ENCODE peak calls at places on chromosomes 6 and 20, in four cellular contexts. Y is aorta, B is endothelial cell of umbilical vein, V is breast epithelium. G is an unnamed sample.

GRCh38 chr6:41523957-41524633 is 22.1 kb upstream of the FOXP4 start:
- DNase-seq in Y (no peak), B (no peak), V (no peak), G (peak)

GRCh38 chr6:162379762-162380409 is 347.7 kb downstream of the PRKN start:
- DNase-seq in Y (no peak), B (no peak), V (no peak), G (no peak)

GRCh38 chr6:14796974-14797762 is 448.7 kb upstream of the JARID2 start:
- DNase-seq in Y (no peak), B (no peak), V (no peak), G (no peak)

GRCh38 chr20:45510242-45510862 is 5.1 kb downstream of the SPINT3 start:
- DNase-seq in Y (no peak), B (no peak), V (no peak), G (no peak)

GRCh38 chr6:27205375-27206278 is 41.9 kb upstream of the PRSS16 start:
- DNase-seq in Y (no peak), B (no peak), V (no peak), G (no peak)

GRCh38 chr20:38432292-38432691 is 2.8 kb downstream of the SNHG17 start:
- DNase-seq in Y (no peak), B (no peak), V (no peak), G (no peak)

GRCh38 chr6:27839303-27840081 is 72.7 kb downstream of the OR2B2 start:
- DNase-seq in Y (peak), B (peak), V (no peak), G (no peak)

GRCh38 chr6:46891396-46891795 is 30.3 kb downstream of the ADGRF5 start:
- DNase-seq in Y (no peak), B (no peak), V (no peak), G (no peak)

GRCh38 chr20:51244496-51244895 is 221.6 kb upstream of the KCNG1 start:
- DNase-seq in Y (no peak), B (no peak), V (no peak), G (no peak)

GRCh38 chr20:15039088-15039762 is 701.8 kb upstream of the FLRT3 start:
- DNase-seq in Y (no peak), B (no peak), V (no peak), G (no peak)

GRCh38 chr6:31897612-31898199 is at the start of gene EHMT2:
- DNase-seq in Y (peak), B (peak), V (peak), G (peak)

GRCh38 chr20:56764671-56765070 is 135.6 kb downstream of the TFAP2C start:
- DNase-seq in Y (no peak), B (no peak), V (no peak), G (no peak)

GRCh38 chr6:24125980-24126379 is at the start of gene NRSN1:
- DNase-seq in Y (peak), B (no peak), V (no peak), G (no peak)

GRCh38 chr6:132683543-132683942 is 24.6 kb upstream of the TAAR1 start:
- DNase-seq in Y (no peak), B (no peak), V (no peak), G (no peak)

GRCh38 chr6:145891126-145891525 is 73.0 kb downstream of the SHPRH start:
- DNase-seq in Y (no peak), B (peak), V (no peak), G (no peak)

GRCh38 chr6:3283641-3284435 is 25.1 kb downstream of the PSMG4 start:
- DNase-seq in Y (peak), B (no peak), V (peak), G (peak)

DNA sequence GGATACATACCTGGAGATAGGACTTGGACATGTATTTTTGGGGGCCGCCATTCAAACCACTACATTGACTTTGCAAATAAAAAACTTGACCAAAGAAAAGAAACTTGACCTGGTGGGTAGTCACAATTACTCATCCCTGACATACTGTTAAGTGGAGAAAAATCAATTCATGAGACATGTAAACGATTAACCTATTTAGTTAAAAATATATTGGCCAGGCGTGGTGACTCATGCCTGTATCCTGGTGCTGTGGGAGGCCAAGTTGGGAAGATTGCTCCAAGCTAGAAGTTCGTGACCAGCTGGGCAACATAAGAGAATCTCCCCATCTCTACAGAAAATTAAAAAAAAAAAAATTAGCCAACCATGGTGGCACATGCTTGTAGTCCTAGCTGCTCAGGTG is 2.5 kb upstream of the SRSF12 start:
- DNase-seq in Y (no peak), B (no peak), V (no peak), G (no peak)
- H3K4me3 ChIP-seq in Y (no peak), B (no peak), V (no peak), G (no peak)

DNA sequence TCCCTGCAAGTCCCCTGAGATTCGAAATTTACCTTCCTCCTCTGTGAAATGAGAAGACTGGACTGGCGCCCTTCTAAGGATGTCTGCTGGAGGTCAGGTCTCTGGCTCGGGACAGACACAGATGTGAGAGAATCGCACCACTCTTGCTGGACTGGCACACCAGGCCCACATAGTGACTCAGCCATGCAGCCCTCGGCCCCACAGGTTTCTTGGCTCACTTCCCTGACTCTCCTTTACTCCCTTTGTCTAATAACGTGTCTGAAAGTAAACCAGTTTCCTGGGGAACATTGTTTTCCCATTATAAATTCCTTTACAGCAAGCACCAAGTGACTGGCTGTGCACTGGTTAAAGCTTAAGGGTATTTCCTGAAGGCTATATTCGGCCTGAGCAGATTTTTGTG is 106.7 kb upstream of the PLEKHG1 start:
- DNase-seq in Y (no peak), B (peak), V (no peak), G (no peak)
- H3K4me3 ChIP-seq in Y (no peak), B (no peak), V (no peak), G (no peak)

GRCh38 chr6:150565945-150566344 is 33.7 kb upstream of the PLEKHG1 start:
- DNase-seq in Y (no peak), B (no peak), V (no peak), G (no peak)
- H3K4me3 ChIP-seq in Y (no peak), B (no peak), V (no peak), G (no peak)

GRCh38 chr6:16511723-16512584 is 249.3 kb downstream of the ATXN1 start:
- DNase-seq in Y (no peak), B (peak), V (no peak), G (no peak)
- H3K4me3 ChIP-seq in Y (no peak), B (no peak), V (no peak), G (no peak)

DNA sequence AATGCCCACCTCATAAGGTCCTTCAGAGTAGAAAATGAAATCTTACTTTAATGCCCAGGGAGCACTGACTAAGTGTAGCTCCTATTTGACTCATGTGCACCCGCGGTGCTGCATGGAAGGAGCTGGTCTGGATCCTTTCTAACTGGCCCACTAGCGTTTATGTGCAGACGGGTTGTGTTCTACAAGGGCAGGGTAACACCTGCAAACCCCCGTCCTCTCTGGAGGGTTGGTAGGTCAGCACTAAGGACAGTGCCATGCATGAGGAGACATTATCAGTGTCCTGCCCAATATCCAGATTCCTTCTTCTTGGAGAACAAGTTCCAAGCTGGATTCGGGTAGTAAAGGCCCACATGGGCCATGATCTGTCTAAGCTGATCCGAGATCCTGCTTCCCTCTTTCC is 140.3 kb downstream of the ANKRD60 start:
- DNase-seq in Y (no peak), B (no peak), V (no peak), G (no peak)
- H3K4me3 ChIP-seq in Y (no peak), B (no peak), V (no peak), G (no peak)

GRCh38 chr6:85113934-85114582 is 335.8 kb upstream of the NT5E start:
- DNase-seq in Y (no peak), B (no peak), V (no peak), G (no peak)
- H3K4me3 ChIP-seq in Y (no peak), B (no peak), V (peak), G (no peak)

DNA sequence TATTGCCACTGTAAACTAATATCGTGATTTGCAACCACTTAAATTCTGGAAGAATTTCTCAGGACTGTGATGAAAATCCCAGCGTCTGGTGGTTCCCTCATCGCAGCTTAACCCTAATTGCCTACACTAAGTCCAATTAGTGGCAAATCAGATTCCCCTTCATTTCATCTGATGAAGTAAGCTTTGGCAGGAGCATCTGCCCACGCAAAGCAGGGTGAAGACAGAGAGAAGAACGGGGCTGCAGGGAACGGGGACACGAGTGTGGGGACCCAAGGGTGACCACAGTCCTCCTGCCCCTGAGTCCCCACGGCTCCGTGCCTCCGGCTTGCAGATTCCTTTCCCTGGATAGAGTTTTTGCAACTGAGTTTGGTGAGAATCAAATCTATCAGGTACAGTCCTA is 159.5 kb downstream of the LY86 start:
- DNase-seq in Y (no peak), B (no peak), V (no peak), G (no peak)
- H3K4me3 ChIP-seq in Y (no peak), B (no peak), V (no peak), G (no peak)

GRCh38 chr6:4351857-4352669 is 216.7 kb upstream of the ECI2 start:
- DNase-seq in Y (peak), B (peak), V (peak), G (peak)
- H3K4me3 ChIP-seq in Y (no peak), B (no peak), V (peak), G (no peak)

DNA sequence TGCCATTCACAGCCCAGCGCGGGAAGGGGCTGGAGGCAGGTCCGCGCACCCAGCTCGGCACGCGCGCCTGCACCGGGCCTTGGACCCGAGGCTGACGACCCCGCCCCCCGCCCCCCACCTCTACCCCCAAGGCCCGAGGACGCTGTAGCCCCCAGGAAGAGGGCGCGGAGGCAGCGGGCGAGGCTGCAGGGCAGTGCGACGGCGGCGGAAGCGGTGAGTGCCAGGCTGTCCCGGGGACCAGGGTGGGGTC is 1.2 kb downstream of the LIME1 start:
- DNase-seq in Y (peak), B (no peak), V (no peak), G (no peak)
- H3K4me3 ChIP-seq in Y (no peak), B (no peak), V (peak), G (peak)